ENCODE peak calls at places on chromosomes 16 and 17, in ten cellular contexts. One of them, this sample, is unnamed.

GRCh38 chr16:51392651-51393187 is 241.6 kb upstream of the SALL1 start:
- DNase-seq in NCI-H1092: no peak
- DNase-seq in activated T-cell treated with anti-CD3 and anti-CD28 coated beads, Interleukin-2, amount 50 U/mL, for 72 hours: no peak
- DNase-seq in GM10248: no peak
- DNase-seq in type B pancreatic cell: no peak
- DNase-seq in activated CD4-positive, CD25-positive, alpha-beta regulatory T cell: no peak
- DNase-seq in CD8-positive, alpha-beta memory T cell: no peak
- DNase-seq in upper lobe of right lung: no peak
- DNase-seq in Calu3: no peak
- DNase-seq in activated CD4-positive, alpha-beta T cell treated with anti-CD3 and anti-CD28 coated beads for 36 hours: no peak
- DNase-seq in this sample: no peak

GRCh38 chr16:55482056-55482455 is 3.1 kb downstream of the MMP2 start:
- DNase-seq in GM10248: no peak
- DNase-seq in upper lobe of right lung: no peak
- DNase-seq in activated T-cell treated with anti-CD3 and anti-CD28 coated beads, Interleukin-2, amount 50 U/mL, for 72 hours: no peak
- DNase-seq in Calu3: no peak
- DNase-seq in NCI-H1092: no peak
- DNase-seq in type B pancreatic cell: no peak
- DNase-seq in CD8-positive, alpha-beta memory T cell: no peak
- DNase-seq in activated CD4-positive, alpha-beta T cell treated with anti-CD3 and anti-CD28 coated beads for 36 hours: no peak
- DNase-seq in activated CD4-positive, CD25-positive, alpha-beta regulatory T cell: no peak
- DNase-seq in this sample: no peak

GRCh38 chr17:49694847-49695697 is 12.7 kb downstream of the SLC35B1 start:
- DNase-seq in upper lobe of right lung: peak
- DNase-seq in activated T-cell treated with anti-CD3 and anti-CD28 coated beads, Interleukin-2, amount 50 U/mL, for 72 hours: peak
- DNase-seq in GM10248: peak
- DNase-seq in activated CD4-positive, CD25-positive, alpha-beta regulatory T cell: peak
- DNase-seq in CD8-positive, alpha-beta memory T cell: peak
- DNase-seq in NCI-H1092: no peak
- DNase-seq in activated CD4-positive, alpha-beta T cell treated with anti-CD3 and anti-CD28 coated beads for 36 hours: peak
- DNase-seq in Calu3: peak
- DNase-seq in type B pancreatic cell: no peak
- DNase-seq in this sample: peak

GRCh38 chr16:711548-712320 is 3.2 kb upstream of the METRN start:
- DNase-seq in activated CD4-positive, alpha-beta T cell treated with anti-CD3 and anti-CD28 coated beads for 36 hours: peak
- DNase-seq in type B pancreatic cell: peak
- DNase-seq in upper lobe of right lung: peak
- DNase-seq in NCI-H1092: peak
- DNase-seq in activated CD4-positive, CD25-positive, alpha-beta regulatory T cell: peak
- DNase-seq in Calu3: peak
- DNase-seq in GM10248: peak
- DNase-seq in activated T-cell treated with anti-CD3 and anti-CD28 coated beads, Interleukin-2, amount 50 U/mL, for 72 hours: peak
- DNase-seq in CD8-positive, alpha-beta memory T cell: peak
- DNase-seq in this sample: peak

GRCh38 chr17:28575126-28575795 is 1.4 kb downstream of the ALDOC start:
- DNase-seq in upper lobe of right lung: no peak
- DNase-seq in NCI-H1092: no peak
- DNase-seq in Calu3: no peak
- DNase-seq in activated CD4-positive, alpha-beta T cell treated with anti-CD3 and anti-CD28 coated beads for 36 hours: peak
- DNase-seq in activated T-cell treated with anti-CD3 and anti-CD28 coated beads, Interleukin-2, amount 50 U/mL, for 72 hours: no peak
- DNase-seq in activated CD4-positive, CD25-positive, alpha-beta regulatory T cell: no peak
- DNase-seq in GM10248: no peak
- DNase-seq in type B pancreatic cell: no peak
- DNase-seq in CD8-positive, alpha-beta memory T cell: no peak
- DNase-seq in this sample: no peak

GRCh38 chr16:87222335-87222734 is 94.9 kb downstream of the C16orf95 start:
- DNase-seq in CD8-positive, alpha-beta memory T cell: no peak
- DNase-seq in Calu3: no peak
- DNase-seq in type B pancreatic cell: no peak
- DNase-seq in activated T-cell treated with anti-CD3 and anti-CD28 coated beads, Interleukin-2, amount 50 U/mL, for 72 hours: no peak
- DNase-seq in activated CD4-positive, CD25-positive, alpha-beta regulatory T cell: no peak
- DNase-seq in activated CD4-positive, alpha-beta T cell treated with anti-CD3 and anti-CD28 coated beads for 36 hours: no peak
- DNase-seq in GM10248: no peak
- DNase-seq in NCI-H1092: no peak
- DNase-seq in upper lobe of right lung: no peak
- DNase-seq in this sample: no peak

GRCh38 chr16:74727903-74728302 is 27.2 kb upstream of the MLKL start:
- DNase-seq in CD8-positive, alpha-beta memory T cell: no peak
- DNase-seq in activated CD4-positive, CD25-positive, alpha-beta regulatory T cell: no peak
- DNase-seq in activated CD4-positive, alpha-beta T cell treated with anti-CD3 and anti-CD28 coated beads for 36 hours: no peak
- DNase-seq in upper lobe of right lung: no peak
- DNase-seq in type B pancreatic cell: no peak
- DNase-seq in GM10248: no peak
- DNase-seq in NCI-H1092: no peak
- DNase-seq in activated T-cell treated with anti-CD3 and anti-CD28 coated beads, Interleukin-2, amount 50 U/mL, for 72 hours: no peak
- DNase-seq in Calu3: no peak
- DNase-seq in this sample: no peak

GRCh38 chr17:58382108-58382884 is 30.3 kb upstream of the SUPT4H1 start:
- DNase-seq in activated CD4-positive, CD25-positive, alpha-beta regulatory T cell: no peak
- DNase-seq in type B pancreatic cell: no peak
- DNase-seq in activated T-cell treated with anti-CD3 and anti-CD28 coated beads, Interleukin-2, amount 50 U/mL, for 72 hours: no peak
- DNase-seq in NCI-H1092: no peak
- DNase-seq in upper lobe of right lung: no peak
- DNase-seq in activated CD4-positive, alpha-beta T cell treated with anti-CD3 and anti-CD28 coated beads for 36 hours: no peak
- DNase-seq in GM10248: no peak
- DNase-seq in Calu3: no peak
- DNase-seq in CD8-positive, alpha-beta memory T cell: no peak
- DNase-seq in this sample: no peak

GRCh38 chr16:30358577-30358936 is 3.4 kb upstream of the CD2BP2 start:
- DNase-seq in GM10248: no peak
- DNase-seq in NCI-H1092: no peak
- DNase-seq in activated T-cell treated with anti-CD3 and anti-CD28 coated beads, Interleukin-2, amount 50 U/mL, for 72 hours: no peak
- DNase-seq in activated CD4-positive, CD25-positive, alpha-beta regulatory T cell: no peak
- DNase-seq in upper lobe of right lung: no peak
- DNase-seq in Calu3: no peak
- DNase-seq in activated CD4-positive, alpha-beta T cell treated with anti-CD3 and anti-CD28 coated beads for 36 hours: no peak
- DNase-seq in CD8-positive, alpha-beta memory T cell: no peak
- DNase-seq in type B pancreatic cell: no peak
- DNase-seq in this sample: no peak

GRCh38 chr17:63675607-63676539 is 24.1 kb downstream of the LIMD2 start:
- DNase-seq in activated CD4-positive, alpha-beta T cell treated with anti-CD3 and anti-CD28 coated beads for 36 hours: no peak
- DNase-seq in Calu3: peak
- DNase-seq in activated CD4-positive, CD25-positive, alpha-beta regulatory T cell: no peak
- DNase-seq in CD8-positive, alpha-beta memory T cell: no peak
- DNase-seq in GM10248: no peak
- DNase-seq in activated T-cell treated with anti-CD3 and anti-CD28 coated beads, Interleukin-2, amount 50 U/mL, for 72 hours: no peak
- DNase-seq in NCI-H1092: no peak
- DNase-seq in upper lobe of right lung: peak
- DNase-seq in type B pancreatic cell: no peak
- DNase-seq in this sample: no peak

GRCh38 chr16:47715442-47716054 is 254.4 kb downstream of the PHKB start:
- DNase-seq in Calu3: no peak
- DNase-seq in activated CD4-positive, CD25-positive, alpha-beta regulatory T cell: no peak
- DNase-seq in GM10248: no peak
- DNase-seq in activated T-cell treated with anti-CD3 and anti-CD28 coated beads, Interleukin-2, amount 50 U/mL, for 72 hours: no peak
- DNase-seq in type B pancreatic cell: no peak
- DNase-seq in upper lobe of right lung: no peak
- DNase-seq in CD8-positive, alpha-beta memory T cell: no peak
- DNase-seq in NCI-H1092: no peak
- DNase-seq in activated CD4-positive, alpha-beta T cell treated with anti-CD3 and anti-CD28 coated beads for 36 hours: no peak
- DNase-seq in this sample: no peak

GRCh38 chr17:82065638-82066303 is at the start of gene DUS1L:
- DNase-seq in activated CD4-positive, alpha-beta T cell treated with anti-CD3 and anti-CD28 coated beads for 36 hours: peak
- DNase-seq in Calu3: peak
- DNase-seq in upper lobe of right lung: peak
- DNase-seq in CD8-positive, alpha-beta memory T cell: peak
- DNase-seq in activated T-cell treated with anti-CD3 and anti-CD28 coated beads, Interleukin-2, amount 50 U/mL, for 72 hours: peak
- DNase-seq in activated CD4-positive, CD25-positive, alpha-beta regulatory T cell: peak
- DNase-seq in type B pancreatic cell: no peak
- DNase-seq in NCI-H1092: no peak
- DNase-seq in GM10248: peak
- DNase-seq in this sample: peak

GRCh38 chr16:9874233-9874632 is 308.0 kb downstream of the GRIN2A start:
- DNase-seq in activated CD4-positive, CD25-positive, alpha-beta regulatory T cell: no peak
- DNase-seq in upper lobe of right lung: no peak
- DNase-seq in Calu3: no peak
- DNase-seq in activated CD4-positive, alpha-beta T cell treated with anti-CD3 and anti-CD28 coated beads for 36 hours: no peak
- DNase-seq in NCI-H1092: no peak
- DNase-seq in CD8-positive, alpha-beta memory T cell: no peak
- DNase-seq in activated T-cell treated with anti-CD3 and anti-CD28 coated beads, Interleukin-2, amount 50 U/mL, for 72 hours: no peak
- DNase-seq in GM10248: no peak
- DNase-seq in type B pancreatic cell: no peak
- DNase-seq in this sample: no peak

GRCh38 chr17:80894439-80894721 is 97.3 kb upstream of the CHMP6 start:
- DNase-seq in upper lobe of right lung: no peak
- DNase-seq in type B pancreatic cell: no peak
- DNase-seq in activated T-cell treated with anti-CD3 and anti-CD28 coated beads, Interleukin-2, amount 50 U/mL, for 72 hours: no peak
- DNase-seq in activated CD4-positive, CD25-positive, alpha-beta regulatory T cell: no peak
- DNase-seq in GM10248: no peak
- DNase-seq in activated CD4-positive, alpha-beta T cell treated with anti-CD3 and anti-CD28 coated beads for 36 hours: no peak
- DNase-seq in NCI-H1092: no peak
- DNase-seq in CD8-positive, alpha-beta memory T cell: no peak
- DNase-seq in Calu3: no peak
- DNase-seq in this sample: no peak

GRCh38 chr17:50621562-50621961 is 13.1 kb upstream of the ABCC3 start:
- DNase-seq in NCI-H1092: no peak
- DNase-seq in activated T-cell treated with anti-CD3 and anti-CD28 coated beads, Interleukin-2, amount 50 U/mL, for 72 hours: no peak
- DNase-seq in Calu3: no peak
- DNase-seq in activated CD4-positive, CD25-positive, alpha-beta regulatory T cell: no peak
- DNase-seq in type B pancreatic cell: no peak
- DNase-seq in GM10248: no peak
- DNase-seq in activated CD4-positive, alpha-beta T cell treated with anti-CD3 and anti-CD28 coated beads for 36 hours: no peak
- DNase-seq in CD8-positive, alpha-beta memory T cell: no peak
- DNase-seq in upper lobe of right lung: no peak
- DNase-seq in this sample: no peak

GRCh38 chr16:89314858-89315257 is 97.4 kb downstream of the ZNF778 start:
- DNase-seq in activated CD4-positive, alpha-beta T cell treated with anti-CD3 and anti-CD28 coated beads for 36 hours: no peak
- DNase-seq in CD8-positive, alpha-beta memory T cell: no peak
- DNase-seq in type B pancreatic cell: no peak
- DNase-seq in GM10248: no peak
- DNase-seq in activated T-cell treated with anti-CD3 and anti-CD28 coated beads, Interleukin-2, amount 50 U/mL, for 72 hours: no peak
- DNase-seq in NCI-H1092: no peak
- DNase-seq in Calu3: no peak
- DNase-seq in activated CD4-positive, CD25-positive, alpha-beta regulatory T cell: no peak
- DNase-seq in upper lobe of right lung: no peak
- DNase-seq in this sample: no peak

GRCh38 chr17:42517516-42517915 is 18.5 kb upstream of the NAGLU start:
- DNase-seq in upper lobe of right lung: peak
- DNase-seq in CD8-positive, alpha-beta memory T cell: peak
- DNase-seq in Calu3: peak
- DNase-seq in activated CD4-positive, CD25-positive, alpha-beta regulatory T cell: peak
- DNase-seq in activated T-cell treated with anti-CD3 and anti-CD28 coated beads, Interleukin-2, amount 50 U/mL, for 72 hours: peak
- DNase-seq in type B pancreatic cell: peak
- DNase-seq in GM10248: peak
- DNase-seq in NCI-H1092: peak
- DNase-seq in activated CD4-positive, alpha-beta T cell treated with anti-CD3 and anti-CD28 coated beads for 36 hours: peak
- DNase-seq in this sample: peak

GRCh38 chr16:11354733-11355574 is 9.7 kb downstream of the RMI2 start:
- DNase-seq in activated CD4-positive, CD25-positive, alpha-beta regulatory T cell: peak
- DNase-seq in GM10248: peak
- DNase-seq in activated CD4-positive, alpha-beta T cell treated with anti-CD3 and anti-CD28 coated beads for 36 hours: peak
- DNase-seq in type B pancreatic cell: no peak
- DNase-seq in upper lobe of right lung: peak
- DNase-seq in Calu3: no peak
- DNase-seq in CD8-positive, alpha-beta memory T cell: peak
- DNase-seq in activated T-cell treated with anti-CD3 and anti-CD28 coated beads, Interleukin-2, amount 50 U/mL, for 72 hours: peak
- DNase-seq in NCI-H1092: no peak
- DNase-seq in this sample: peak

GRCh38 chr17:75642221-75643032 is 9.2 kb downstream of the SMIM5 start:
- DNase-seq in GM10248: no peak
- DNase-seq in activated CD4-positive, alpha-beta T cell treated with anti-CD3 and anti-CD28 coated beads for 36 hours: no peak
- DNase-seq in activated CD4-positive, CD25-positive, alpha-beta regulatory T cell: no peak
- DNase-seq in upper lobe of right lung: no peak
- DNase-seq in activated T-cell treated with anti-CD3 and anti-CD28 coated beads, Interleukin-2, amount 50 U/mL, for 72 hours: no peak
- DNase-seq in Calu3: peak
- DNase-seq in CD8-positive, alpha-beta memory T cell: no peak
- DNase-seq in type B pancreatic cell: no peak
- DNase-seq in NCI-H1092: no peak
- DNase-seq in this sample: no peak

GRCh38 chr17:73192894-73193701 is at the start of gene COG1:
- DNase-seq in Calu3: peak
- DNase-seq in activated CD4-positive, CD25-positive, alpha-beta regulatory T cell: peak
- DNase-seq in type B pancreatic cell: peak
- DNase-seq in CD8-positive, alpha-beta memory T cell: peak
- DNase-seq in activated CD4-positive, alpha-beta T cell treated with anti-CD3 and anti-CD28 coated beads for 36 hours: peak
- DNase-seq in GM10248: peak
- DNase-seq in NCI-H1092: peak
- DNase-seq in upper lobe of right lung: peak
- DNase-seq in activated T-cell treated with anti-CD3 and anti-CD28 coated beads, Interleukin-2, amount 50 U/mL, for 72 hours: peak
- DNase-seq in this sample: peak

GRCh38 chr17:78823282-78824046 is 17.1 kb downstream of the USP36 start:
- DNase-seq in upper lobe of right lung: no peak
- DNase-seq in type B pancreatic cell: no peak
- DNase-seq in activated CD4-positive, alpha-beta T cell treated with anti-CD3 and anti-CD28 coated beads for 36 hours: no peak
- DNase-seq in GM10248: no peak
- DNase-seq in NCI-H1092: no peak
- DNase-seq in activated CD4-positive, CD25-positive, alpha-beta regulatory T cell: no peak
- DNase-seq in activated T-cell treated with anti-CD3 and anti-CD28 coated beads, Interleukin-2, amount 50 U/mL, for 72 hours: no peak
- DNase-seq in Calu3: no peak
- DNase-seq in CD8-positive, alpha-beta memory T cell: no peak
- DNase-seq in this sample: no peak

GRCh38 chr17:53627511-53627910 is 195.2 kb upstream of the KIF2B start:
- DNase-seq in NCI-H1092: no peak
- DNase-seq in activated CD4-positive, alpha-beta T cell treated with anti-CD3 and anti-CD28 coated beads for 36 hours: no peak
- DNase-seq in upper lobe of right lung: no peak
- DNase-seq in Calu3: no peak
- DNase-seq in GM10248: no peak
- DNase-seq in type B pancreatic cell: no peak
- DNase-seq in CD8-positive, alpha-beta memory T cell: no peak
- DNase-seq in activated T-cell treated with anti-CD3 and anti-CD28 coated beads, Interleukin-2, amount 50 U/mL, for 72 hours: no peak
- DNase-seq in activated CD4-positive, CD25-positive, alpha-beta regulatory T cell: no peak
- DNase-seq in this sample: no peak

GRCh38 chr16:2596747-2597559 is 59.1 kb downstream of the PDPK1 start:
- DNase-seq in type B pancreatic cell: no peak
- DNase-seq in NCI-H1092: no peak
- DNase-seq in CD8-positive, alpha-beta memory T cell: no peak
- DNase-seq in GM10248: no peak
- DNase-seq in activated CD4-positive, CD25-positive, alpha-beta regulatory T cell: no peak
- DNase-seq in activated T-cell treated with anti-CD3 and anti-CD28 coated beads, Interleukin-2, amount 50 U/mL, for 72 hours: no peak
- DNase-seq in activated CD4-positive, alpha-beta T cell treated with anti-CD3 and anti-CD28 coated beads for 36 hours: peak
- DNase-seq in upper lobe of right lung: peak
- DNase-seq in Calu3: no peak
- DNase-seq in this sample: no peak

GRCh38 chr17:56319531-56319930 is 166.3 kb downstream of the ANKFN1 start:
- DNase-seq in activated CD4-positive, alpha-beta T cell treated with anti-CD3 and anti-CD28 coated beads for 36 hours: no peak
- DNase-seq in CD8-positive, alpha-beta memory T cell: no peak
- DNase-seq in activated CD4-positive, CD25-positive, alpha-beta regulatory T cell: no peak
- DNase-seq in Calu3: no peak
- DNase-seq in NCI-H1092: peak
- DNase-seq in activated T-cell treated with anti-CD3 and anti-CD28 coated beads, Interleukin-2, amount 50 U/mL, for 72 hours: no peak
- DNase-seq in upper lobe of right lung: no peak
- DNase-seq in type B pancreatic cell: no peak
- DNase-seq in GM10248: peak
- DNase-seq in this sample: peak

GRCh38 chr16:65634291-65634690 is 512.4 kb upstream of the CDH11 start:
- DNase-seq in CD8-positive, alpha-beta memory T cell: no peak
- DNase-seq in activated T-cell treated with anti-CD3 and anti-CD28 coated beads, Interleukin-2, amount 50 U/mL, for 72 hours: no peak
- DNase-seq in Calu3: no peak
- DNase-seq in GM10248: no peak
- DNase-seq in NCI-H1092: no peak
- DNase-seq in upper lobe of right lung: no peak
- DNase-seq in activated CD4-positive, alpha-beta T cell treated with anti-CD3 and anti-CD28 coated beads for 36 hours: no peak
- DNase-seq in activated CD4-positive, CD25-positive, alpha-beta regulatory T cell: no peak
- DNase-seq in type B pancreatic cell: no peak
- DNase-seq in this sample: peak

GRCh38 chr16:23528635-23529016 is 18.3 kb upstream of the GGA2 start:
- DNase-seq in upper lobe of right lung: no peak
- DNase-seq in activated T-cell treated with anti-CD3 and anti-CD28 coated beads, Interleukin-2, amount 50 U/mL, for 72 hours: no peak
- DNase-seq in GM10248: no peak
- DNase-seq in CD8-positive, alpha-beta memory T cell: no peak
- DNase-seq in NCI-H1092: no peak
- DNase-seq in type B pancreatic cell: no peak
- DNase-seq in activated CD4-positive, CD25-positive, alpha-beta regulatory T cell: no peak
- DNase-seq in Calu3: no peak
- DNase-seq in activated CD4-positive, alpha-beta T cell treated with anti-CD3 and anti-CD28 coated beads for 36 hours: no peak
- DNase-seq in this sample: no peak

GRCh38 chr16:8674413-8675022 is at the start of gene ABAT:
- DNase-seq in upper lobe of right lung: peak
- DNase-seq in GM10248: peak
- DNase-seq in Calu3: peak
- DNase-seq in CD8-positive, alpha-beta memory T cell: peak
- DNase-seq in activated T-cell treated with anti-CD3 and anti-CD28 coated beads, Interleukin-2, amount 50 U/mL, for 72 hours: peak
- DNase-seq in NCI-H1092: peak
- DNase-seq in type B pancreatic cell: peak
- DNase-seq in activated CD4-positive, alpha-beta T cell treated with anti-CD3 and anti-CD28 coated beads for 36 hours: peak
- DNase-seq in activated CD4-positive, CD25-positive, alpha-beta regulatory T cell: peak
- DNase-seq in this sample: peak

GRCh38 chr17:2191785-2192184 is 111.8 kb downstream of the SMG6 start:
- DNase-seq in GM10248: no peak
- DNase-seq in CD8-positive, alpha-beta memory T cell: no peak
- DNase-seq in NCI-H1092: no peak
- DNase-seq in activated T-cell treated with anti-CD3 and anti-CD28 coated beads, Interleukin-2, amount 50 U/mL, for 72 hours: no peak
- DNase-seq in upper lobe of right lung: no peak
- DNase-seq in activated CD4-positive, CD25-positive, alpha-beta regulatory T cell: no peak
- DNase-seq in activated CD4-positive, alpha-beta T cell treated with anti-CD3 and anti-CD28 coated beads for 36 hours: no peak
- DNase-seq in Calu3: no peak
- DNase-seq in type B pancreatic cell: no peak
- DNase-seq in this sample: no peak